ENCODE peak calls at places on chromosomes 3 and 15, in five cellular contexts. W, I, Y, G and Z are unnamed samples.
A peak's percentile ranks its signal among the peaks of the same experiment; 100 is the strongest.

GRCh38 chr15:90840157-90840855 is 28.1 kb upstream of the FURIN start:
- DNase-seq in G (no peak), I (no peak), W (no peak), Y (no peak), Z (no peak)

GRCh38 chr15:98931001-98931400 is 76.6 kb downstream of the PGPEP1L start:
- DNase-seq in W (no peak), G (no peak), I (no peak), Y (no peak), Z (no peak)

GRCh38 chr15:69305204-69305931 is 6.7 kb downstream of the PAQR5 start:
- DNase-seq in G (peak; percentile 95), Y (no peak), W (peak; percentile 69), I (no peak), Z (no peak)

GRCh38 chr3:64716110-64716509 is 28.3 kb upstream of the ADAMTS9 start:
- DNase-seq in I (no peak), Y (no peak), W (no peak), G (no peak), Z (no peak)

GRCh38 chr3:106030620-106030945 is 161.8 kb upstream of the CBLB start:
- DNase-seq in G (peak; percentile 63), W (no peak), Y (no peak), I (no peak), Z (no peak)

GRCh38 chr3:39870706-39871105 is 61.3 kb downstream of the MYRIP start:
- DNase-seq in Y (no peak), W (no peak), I (no peak), G (peak; percentile 32), Z (no peak)

GRCh38 chr15:20349774-20350498 is 191.7 kb downstream of the GOLGA6L6 start:
- DNase-seq in G (no peak), Y (no peak), W (no peak), I (no peak), Z (no peak)

GRCh38 chr3:102053375-102053989 is 204.2 kb downstream of the NFKBIZ start:
- DNase-seq in W (no peak), Y (no peak), I (no peak), G (peak; percentile 84), Z (no peak)

GRCh38 chr3:40800343-40800742 is 275.6 kb downstream of the ZNF621 start:
- DNase-seq in W (peak; percentile 57), G (peak; percentile 77), I (peak; percentile 53), Y (no peak), Z (no peak)

GRCh38 chr15:87502173-87502572 is 754.4 kb downstream of the NTRK3 start:
- DNase-seq in W (no peak), Y (no peak), G (no peak), I (no peak), Z (no peak)

GRCh38 chr15:32669870-32670623 is 28.5 kb downstream of the SCG5 start:
- DNase-seq in Y (no peak), G (peak; percentile 91), W (no peak), I (no peak), Z (peak; percentile 56)